ENCODE peak calls at places on chromosome 19, in seven cellular contexts. H is stimulated activated CD4-positive, alpha-beta T cell treated with anti-CD3 and anti-CD28 coated beads, TNF-alpha, amount 100 ng/mL, for 48 hours; C is occipital lobe; E is posterior cingulate gyrus; N is CD4-positive, CD25-positive, alpha-beta regulatory T cell; Y is activated CD4-positive, CD25-positive, alpha-beta regulatory T cell treated with anti-CD3 and anti-CD28 coated beads, Interleukin-2, amount 50 U/mL, for 16 hours; Z is fibroblast of mammary gland. U is an unnamed sample.

GRCh38 chr19:50154529-50154928 is 8.6 kb downstream of the IZUMO2 start:
- DNase-seq in Y (no peak), H (no peak), C (no peak), E (peak), N (no peak), Z (no peak), U (no peak)

GRCh38 chr19:29609636-29610035 is 3.6 kb downstream of the POP4 start:
- DNase-seq in E (peak), Z (no peak), Y (no peak), H (no peak), C (no peak), N (no peak), U (no peak)

GRCh38 chr19:37706052-37706605 is 13.4 kb downstream of the ZNF607 start:
- DNase-seq in C (no peak), H (no peak), N (no peak), E (no peak), Z (no peak), Y (no peak), U (no peak)

GRCh38 chr19:12800873-12801465 is 631 bp downstream of the PRDX2 start:
- DNase-seq in H (no peak), N (no peak), C (no peak), E (peak), Z (no peak), Y (no peak), U (peak)

GRCh38 chr19:751501-752341 is 809 bp downstream of the MISP start:
- DNase-seq in Z (peak), N (no peak), C (no peak), H (no peak), Y (no peak), E (no peak), U (no peak)

GRCh38 chr19:45933759-45934158 is 19.2 kb upstream of the NANOS2 start:
- DNase-seq in H (no peak), C (no peak), N (no peak), Z (no peak), E (no peak), Y (no peak), U (no peak)

GRCh38 chr19:46475976-46476375 is 4.6 kb upstream of the PNMA8A start:
- DNase-seq in C (no peak), H (no peak), Z (peak), N (no peak), E (no peak), Y (no peak), U (no peak)

GRCh38 chr19:13963603-13964105 is 11.3 kb downstream of the DCAF15 start:
- DNase-seq in C (no peak), H (no peak), Y (no peak), N (no peak), E (no peak), Z (no peak), U (no peak)

GRCh38 chr19:49591731-49592485 is 926 bp downstream of the PRR12 start:
- DNase-seq in E (no peak), Y (no peak), C (peak), N (peak), Z (peak), H (no peak), U (peak)

GRCh38 chr19:55283548-55284393 is at the start of gene BRSK1:
- DNase-seq in Z (peak), H (no peak), N (peak), Y (no peak), C (peak), E (peak), U (peak)

GRCh38 chr19:38227272-38228004 is 3.4 kb upstream of the DPF1 start:
- DNase-seq in H (no peak), Y (no peak), Z (no peak), N (no peak), C (no peak), E (no peak), U (peak)